ENCODE peak calls at places on chromosomes 16 and 17, in four cellular contexts. Y is naive thymus-derived CD4-positive, alpha-beta T cell; R is cardiac fibroblast; K is mammary epithelial cell. Q is an unnamed sample.

GRCh38 chr17:3949418-3949817 is 14.8 kb downstream of the ATP2A3 start:
- DNase-seq in Y (no peak), R (no peak), K (no peak), Q (no peak)

GRCh38 chr17:1931759-1932579 is 93.2 kb downstream of the RTN4RL1 start:
- DNase-seq in Y (no peak), R (no peak), K (peak; percentile 8), Q (peak; percentile 95)

GRCh38 chr17:4017377-4017776 is 53.1 kb upstream of the ATP2A3 start:
- DNase-seq in Y (no peak), R (no peak), K (no peak), Q (no peak)

GRCh38 chr16:59591480-59591879 is 857.4 kb upstream of the GOT2 start:
- DNase-seq in Y (no peak), R (no peak), K (no peak), Q (no peak)

GRCh38 chr16:28090646-28091377 is 27.3 kb upstream of the GSG1L start:
- DNase-seq in Y (no peak), R (no peak), K (no peak), Q (peak; percentile 92)

GRCh38 chr16:23316232-23316631 is 14.1 kb downstream of the SCNN1B start:
- DNase-seq in Y (no peak), R (no peak), K (no peak), Q (no peak)

GRCh38 chr17:16037636-16038035 is 38.0 kb downstream of the TTC19 start:
- DNase-seq in Y (no peak), R (no peak), K (no peak), Q (no peak)

GRCh38 chr17:59311051-59311468 is 20.4 kb upstream of the YPEL2 start:
- DNase-seq in Y (peak; percentile 70), R (peak; percentile 69), K (peak; percentile 37), Q (peak; percentile 69)

GRCh38 chr17:70871180-70871818 is 702.0 kb downstream of the KCNJ2 start:
- DNase-seq in Y (no peak), R (no peak), K (no peak), Q (no peak)

GRCh38 chr17:16987830-16988601 is 16.1 kb upstream of the TNFRSF13B start:
- DNase-seq in Y (peak; percentile 31), R (peak; percentile 57), K (peak; percentile 56), Q (peak; percentile 69)

GRCh38 chr17:13293421-13293820 is 275.6 kb upstream of the ELAC2 start:
- DNase-seq in Y (no peak), R (no peak), K (no peak), Q (no peak)

GRCh38 chr16:77789085-77789611 is 784 bp downstream of the VAT1L start:
- DNase-seq in Y (no peak), R (no peak), K (peak; percentile 1), Q (peak; percentile 48)

GRCh38 chr17:17435323-17435722 is 41.5 kb upstream of the MED9 start:
- DNase-seq in Y (no peak), R (peak; percentile 58), K (no peak), Q (no peak)

GRCh38 chr16:84547539-84548058 is 43.1 kb upstream of the MEAK7 start:
- DNase-seq in Y (no peak), R (no peak), K (no peak), Q (no peak)
- H3K4me3 ChIP-seq in Y (no peak overlapping the region), R (no peak overlapping the region), K (no peak overlapping the region), Q (no peak overlapping the region)

GRCh38 chr17:51701501-51701900 is 441.2 kb downstream of the UTP18 start:
- DNase-seq in Y (no peak), R (no peak), K (no peak), Q (no peak)

GRCh38 chr17:51706098-51706497 is 445.8 kb downstream of the UTP18 start:
- DNase-seq in Y (no peak), R (no peak), K (no peak), Q (no peak)

GRCh38 chr17:51702963-51703362 is 442.6 kb downstream of the UTP18 start:
- DNase-seq in Y (no peak), R (no peak), K (no peak), Q (no peak)

GRCh38 chr17:51703364-51704341 is 443.3 kb downstream of the UTP18 start:
- DNase-seq in Y (no peak), R (peak; percentile 8), K (peak; percentile 77), Q (no peak)

GRCh38 chr17:51700011-51700760 is 439.8 kb downstream of the UTP18 start:
- DNase-seq in Y (no peak), R (no peak), K (no peak), Q (no peak)
- H3K4me3 ChIP-seq in Y (no peak overlapping the region), R (no peak overlapping the region), K (no peak overlapping the region), Q (no peak overlapping the region)

GRCh38 chr16:11297492-11298142 is 16.5 kb upstream of the PRM1 start:
- DNase-seq in Y (peak; percentile 70), R (peak; percentile 81), K (no peak), Q (peak; percentile 85)
- H3K4me3 ChIP-seq in Y (peak overlapping the region; percentile 49), R (no peak overlapping the region), K (peak overlapping the region; percentile 25), Q (no peak overlapping the region)

DNA sequence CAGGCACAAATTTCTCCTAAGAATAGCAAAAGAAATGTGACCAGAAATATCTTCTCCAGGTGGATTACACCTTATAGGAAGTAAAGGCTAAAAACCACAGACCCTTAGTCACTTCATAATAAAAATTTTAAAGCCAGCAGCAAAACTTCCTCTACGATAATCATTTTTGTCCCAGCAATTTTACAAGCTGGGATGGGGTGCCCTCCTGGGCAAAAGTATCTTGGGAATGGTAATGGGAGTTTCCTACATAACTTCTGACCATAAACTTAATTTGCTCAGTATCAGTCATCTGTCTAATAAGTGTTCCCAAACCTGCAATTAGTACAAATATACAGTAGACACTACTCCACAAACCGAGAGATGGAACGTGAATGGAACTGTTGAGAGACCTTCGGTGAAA is 3.0 kb downstream of the PHF12 start:
- DNase-seq in Y (no peak), R (no peak), K (peak; percentile 38), Q (no peak)
- H3K4me3 ChIP-seq in Y (peak overlapping the region; percentile 85), R (peak overlapping the region; percentile 85), K (peak overlapping the region; percentile 81), Q (peak overlapping the region; percentile 97)